ENCODE peak calls at places on chromosomes 16 and 17, in ten cellular contexts. G is suprapubic skin; V is tibial artery; N is bronchial epithelial cell; P is astrocyte of the cerebellum; F is effector memory CD4-positive, alpha-beta T cell; C is fibroblast of the aortic adventitia; K is CD8-positive, alpha-beta T cell; J is mammary epithelial cell; X is kidney epithelial cell. M is an unnamed sample.
A peak's percentile ranks its signal among the peaks of the same experiment; 100 is the strongest.

GRCh38 chr17:36182176-36183000 is 6.0 kb upstream of the TBC1D3B start:
- DNase-seq in G (no peak), V (no peak), N (no peak), P (no peak), F (no peak), C (no peak), K (peak; percentile 47), J (no peak), X (no peak), M (no peak)

GRCh38 chr17:75250009-75250471 is 11.4 kb downstream of the GGA3 start:
- DNase-seq in G (no peak), V (no peak), N (peak; percentile 32), P (no peak), F (peak; percentile 28), C (peak; percentile 85), K (peak; percentile 62), J (no peak), X (no peak), M (no peak)

GRCh38 chr17:18994626-18995025 is 9.9 kb downstream of the FAM83G start:
- DNase-seq in G (no peak), V (no peak), N (no peak), P (no peak), F (no peak), C (no peak), K (no peak), J (no peak), X (no peak), M (no peak)

GRCh38 chr17:29383687-29384086 is 6.5 kb upstream of the TAOK1 start:
- DNase-seq in G (no peak), V (no peak), N (peak; percentile 48), P (no peak), F (no peak), C (no peak), K (no peak), J (peak; percentile 75), X (no peak), M (no peak)

GRCh38 chr17:76560036-76560876 is 20.4 kb downstream of the PRCD start:
- DNase-seq in G (no peak), V (no peak), N (no peak), P (no peak), F (no peak), C (no peak), K (no peak), J (no peak), X (no peak), M (no peak)

GRCh38 chr17:3687949-3688614 is 7.9 kb downstream of the P2RX5 start:
- DNase-seq in G (no peak), V (no peak), N (no peak), P (no peak), F (no peak), C (no peak), K (no peak), J (no peak), X (no peak), M (no peak)

GRCh38 chr17:61687769-61688168 is 96.8 kb upstream of the NACA2 start:
- DNase-seq in G (no peak), V (no peak), N (no peak), P (no peak), F (no peak), C (no peak), K (no peak), J (no peak), X (no peak), M (no peak)

GRCh38 chr16:10729649-10730048 is 14.0 kb upstream of the NUBP1 start:
- DNase-seq in G (no peak), V (no peak), N (peak; percentile 79), P (no peak), F (no peak), C (peak; percentile 37), K (no peak), J (peak; percentile 60), X (no peak), M (no peak)

GRCh38 chr16:1351215-1351581 is 480 bp downstream of the TSR3 start:
- DNase-seq in G (no peak), V (no peak), N (no peak), P (no peak), F (no peak), C (no peak), K (no peak), J (no peak), X (no peak), M (no peak)

GRCh38 chr17:49638818-49639217 is 39.1 kb downstream of the SPOP start:
- DNase-seq in G (no peak), V (no peak), N (no peak), P (no peak), F (no peak), C (no peak), K (no peak), J (no peak), X (no peak), M (no peak)

GRCh38 chr16:62404857-62405611 is 368.8 kb upstream of the CDH8 start:
- DNase-seq in G (no peak), V (no peak), N (no peak), P (no peak), F (no peak), C (no peak), K (no peak), J (no peak), X (no peak), M (no peak)

GRCh38 chr17:38898291-38898679 is 27.1 kb upstream of the LASP1NB start:
- DNase-seq in G (no peak), V (no peak), N (no peak), P (no peak), F (no peak), C (no peak), K (no peak), J (no peak), X (no peak), M (peak; percentile 65)

GRCh38 chr16:58499615-58500328 is at the start of gene NDRG4:
- DNase-seq in G (peak; percentile 80), V (no peak), N (peak; percentile 80), P (peak; percentile 72), F (no peak), C (peak; percentile 74), K (no peak), J (peak; percentile 64), X (peak; percentile 86), M (peak; percentile 22)

GRCh38 chr16:27315333-27316037 is 1.7 kb downstream of the IL4R start:
- DNase-seq in G (no peak), V (peak; percentile 84), N (peak; percentile 96), P (no peak), F (peak; percentile 7), C (peak; percentile 93), K (peak; percentile 65), J (peak; percentile 96), X (no peak), M (no peak)

GRCh38 chr16:30738984-30739951 is 9.0 kb upstream of the PHKG2 start:
- DNase-seq in G (no peak), V (no peak), N (no peak), P (no peak), F (no peak), C (no peak), K (no peak), J (no peak), X (no peak), M (no peak)
- H3K4me3 ChIP-seq in G (no peak overlapping the region), V (no peak overlapping the region), N (no peak overlapping the region), P (no peak overlapping the region), F (no peak overlapping the region), C (no peak overlapping the region), K (no peak overlapping the region), J (no peak overlapping the region), X (no peak overlapping the region), M (no peak overlapping the region)

DNA sequence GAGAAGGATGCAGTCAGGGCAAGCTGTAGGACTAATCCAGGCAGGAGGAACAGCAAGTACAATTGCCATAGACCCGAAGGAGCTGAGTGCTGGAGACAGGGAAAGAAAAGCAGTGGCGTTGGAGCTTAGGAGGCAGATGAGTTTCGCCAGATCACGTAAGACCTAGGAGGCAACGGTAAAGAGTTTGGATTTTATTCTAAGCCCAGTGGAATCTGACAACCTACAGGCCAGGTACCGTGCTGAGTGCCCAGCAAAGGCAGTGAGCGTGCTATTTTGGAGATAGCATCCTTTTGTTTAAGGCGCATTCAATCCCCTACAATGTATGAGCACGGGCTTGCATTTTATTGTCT is 1.2 kb downstream of the USP43 start:
- DNase-seq in G (peak; percentile 32), V (no peak), N (no peak), P (no peak), F (no peak), C (no peak), K (no peak), J (no peak), X (no peak), M (no peak)
- H3K4me3 ChIP-seq in G (peak overlapping the region; percentile 69), V (no peak overlapping the region), N (peak overlapping the region; percentile 62), P (peak overlapping the region; percentile 55), F (no peak overlapping the region), C (no peak overlapping the region), K (no peak overlapping the region), J (peak overlapping the region; percentile 63), X (peak overlapping the region; percentile 77), M (no peak overlapping the region)

GRCh38 chr17:40419559-40420331 is 2.0 kb upstream of the TOP2A start:
- DNase-seq in G (no peak), V (no peak), N (no peak), P (no peak), F (no peak), C (no peak), K (no peak), J (no peak), X (no peak), M (no peak)
- H3K4me3 ChIP-seq in G (no peak overlapping the region), V (no peak overlapping the region), N (no peak overlapping the region), P (no peak overlapping the region), F (no peak overlapping the region), C (no peak overlapping the region), K (no peak overlapping the region), J (no peak overlapping the region), X (no peak overlapping the region), M (no peak overlapping the region)

DNA sequence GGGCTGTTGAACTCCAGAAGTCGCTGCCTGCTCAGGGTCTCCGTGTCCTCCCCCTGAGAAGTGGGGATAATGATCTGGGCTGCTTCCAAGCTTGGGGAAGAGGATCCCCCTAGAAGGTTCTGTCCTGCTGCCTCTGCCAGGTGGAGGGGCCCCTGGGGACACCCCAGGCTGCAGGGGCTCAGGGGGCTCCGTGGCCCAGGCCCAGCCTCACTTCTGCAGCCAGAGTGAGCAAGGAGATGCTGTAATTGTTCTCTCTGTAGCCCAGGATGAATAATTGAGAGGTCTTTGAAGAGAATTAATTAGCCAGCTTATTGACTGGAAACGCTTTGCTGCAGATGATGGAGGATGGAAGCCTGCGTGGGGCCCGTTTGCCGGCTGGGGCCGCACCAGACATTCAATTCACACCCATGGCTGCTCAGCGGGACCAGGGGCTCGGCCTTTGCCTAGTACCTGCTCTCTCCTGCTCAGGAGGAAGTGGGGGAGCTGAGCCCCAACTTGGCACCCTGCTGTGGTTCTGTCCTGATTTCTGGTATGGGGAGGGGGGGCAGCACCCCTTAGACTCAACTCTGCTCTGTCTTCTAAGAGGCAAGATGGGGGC is 38.6 kb downstream of the TMEM235 start:
- DNase-seq in G (no peak), V (no peak), N (no peak), P (no peak), F (no peak), C (no peak), K (no peak), J (no peak), X (no peak), M (no peak)
- H3K4me3 ChIP-seq in G (no peak overlapping the region), V (no peak overlapping the region), N (no peak overlapping the region), P (no peak overlapping the region), F (no peak overlapping the region), C (no peak overlapping the region), K (no peak overlapping the region), J (no peak overlapping the region), X (no peak overlapping the region), M (no peak overlapping the region)